ENCODE peak calls at places on chromosomes 2 and 18, in eight cellular contexts. Z, V, M, E, P, S, L and B are unnamed samples.

GRCh38 chr18:22563098-22563707 is 145.5 kb upstream of the CTAGE1 start:
- DNase-seq in V (no peak), S (no peak), M (no peak), Z (peak), L (peak), P (no peak), E (peak), B (peak)

GRCh38 chr2:126894082-126894481 is 4.6 kb upstream of the TEX51 start:
- DNase-seq in V (no peak), M (no peak), S (no peak), Z (no peak), E (no peak), L (no peak), P (no peak), B (no peak)

GRCh38 chr2:237020086-237020485 is 65.6 kb upstream of the COPS8 start:
- DNase-seq in M (no peak), V (no peak), E (no peak), L (no peak), P (no peak), S (no peak), Z (no peak), B (no peak)

GRCh38 chr2:146489386-146489785 is 1355.4 kb upstream of the ACVR2A start:
- DNase-seq in Z (no peak), P (no peak), M (no peak), V (no peak), L (no peak), S (no peak), E (no peak), B (no peak)

GRCh38 chr18:23515911-23516546 is 12.7 kb downstream of the RMC1 start:
- DNase-seq in S (peak), V (peak), L (peak), E (peak), M (peak), P (peak), Z (peak), B (peak)

GRCh38 chr18:5104246-5104645 is 92.8 kb downstream of the AKAIN1 start:
- DNase-seq in P (no peak), Z (no peak), S (no peak), L (no peak), V (no peak), E (no peak), M (no peak), B (no peak)

GRCh38 chr2:117956036-117956791 is 57.7 kb downstream of the CCDC93 start:
- DNase-seq in V (no peak), E (no peak), P (no peak), L (no peak), Z (no peak), M (no peak), S (no peak), B (no peak)

GRCh38 chr2:223674998-223675609 is 72.9 kb upstream of the SCG2 start:
- DNase-seq in L (peak), E (no peak), V (no peak), M (no peak), S (no peak), P (no peak), Z (peak), B (peak)

GRCh38 chr2:57497489-57498096 is 549.0 kb upstream of the VRK2 start:
- DNase-seq in E (peak), P (no peak), V (no peak), M (peak), S (peak), L (peak), Z (peak), B (peak)

GRCh38 chr18:8537400-8537799 is 71.8 kb upstream of the RAB12 start:
- DNase-seq in Z (no peak), P (no peak), E (no peak), S (no peak), V (no peak), L (no peak), M (no peak), B (no peak)

GRCh38 chr2:50018938-50019337 is 864.6 kb upstream of the FSHR start:
- DNase-seq in V (no peak), P (no peak), E (no peak), M (no peak), L (no peak), Z (no peak), S (no peak), B (no peak)

GRCh38 chr2:194182888-194183287 is 1474.1 kb upstream of the SLC39A10 start:
- DNase-seq in Z (no peak), P (no peak), M (no peak), S (no peak), V (no peak), E (no peak), L (no peak), B (no peak)

GRCh38 chr2:113854970-113855740 is 34.7 kb upstream of the ACTR3 start:
- DNase-seq in Z (no peak), V (no peak), E (no peak), M (no peak), P (no peak), L (no peak), S (no peak), B (no peak)

GRCh38 chr2:29314816-29315571 is 199.8 kb downstream of the CLIP4 start:
- DNase-seq in P (no peak), L (no peak), M (no peak), Z (no peak), E (no peak), S (no peak), V (peak), B (peak)

GRCh38 chr18:10453885-10454772 is at the start of gene APCDD1:
- DNase-seq in P (peak), M (peak), L (peak), E (peak), V (no peak), Z (peak), S (peak), B (no peak)

GRCh38 chr18:10114727-10115463 is 201.1 kb downstream of the VAPA start:
- DNase-seq in E (no peak), V (no peak), Z (no peak), P (no peak), L (no peak), S (no peak), M (no peak), B (no peak)

GRCh38 chr2:18924905-18925691 is 335.7 kb upstream of the NT5C1B start:
- DNase-seq in M (no peak), P (no peak), L (no peak), E (no peak), S (no peak), V (no peak), Z (no peak), B (no peak)

GRCh38 chr2:231685349-231686191 is 22.8 kb upstream of the PTMA start:
- DNase-seq in E (no peak), L (no peak), M (no peak), V (no peak), P (no peak), S (no peak), Z (peak), B (peak)

GRCh38 chr18:52442686-52443085 is 102.7 kb downstream of the DCC start:
- DNase-seq in Z (no peak), L (no peak), M (no peak), V (no peak), E (no peak), S (no peak), P (no peak), B (no peak)

GRCh38 chr2:19138264-19138825 is 220.1 kb downstream of the OSR1 start:
- DNase-seq in L (no peak), S (no peak), P (no peak), Z (no peak), V (no peak), E (no peak), M (no peak), B (no peak)

GRCh38 chr2:9174771-9175441 is 31.7 kb upstream of the ASAP2 start:
- DNase-seq in L (no peak), V (no peak), P (no peak), M (no peak), Z (no peak), S (no peak), E (no peak), B (no peak)

GRCh38 chr2:46878886-46879285 is 36.7 kb downstream of the MCFD2 start:
- DNase-seq in S (no peak), E (no peak), P (no peak), V (no peak), Z (peak), L (no peak), M (no peak), B (no peak)

GRCh38 chr2:46876741-46877384 is 38.7 kb downstream of the MCFD2 start:
- DNase-seq in L (no peak), E (peak), S (no peak), M (no peak), V (no peak), Z (peak), P (no peak), B (no peak)

GRCh38 chr2:46877619-46878113 is 37.9 kb downstream of the MCFD2 start:
- DNase-seq in Z (no peak), E (no peak), S (no peak), V (no peak), P (no peak), M (no peak), L (no peak), B (no peak)

GRCh38 chr2:46878240-46878877 is 37.2 kb downstream of the MCFD2 start:
- DNase-seq in P (no peak), L (no peak), E (no peak), Z (no peak), M (no peak), S (no peak), V (no peak), B (no peak)

GRCh38 chr2:46879511-46879910 is 36.1 kb downstream of the MCFD2 start:
- DNase-seq in M (no peak), V (no peak), Z (no peak), L (no peak), S (no peak), E (no peak), P (no peak), B (no peak)
- TF ChIP-seq CTCF in M (no peak), V (no peak), Z (no peak), L (no peak), S (no peak), E (no peak), P (no peak), B (no peak)

GRCh38 chr2:31388736-31389135 is 25.8 kb downstream of the XDH start:
- DNase-seq in Z (no peak), V (no peak), M (no peak), E (no peak), S (no peak), P (no peak), L (no peak), B (no peak)

GRCh38 chr2:31384771-31385276 is 29.7 kb downstream of the XDH start:
- DNase-seq in V (no peak), S (no peak), Z (no peak), L (no peak), E (no peak), P (no peak), M (no peak), B (no peak)

GRCh38 chr2:31387850-31388249 is 26.7 kb downstream of the XDH start:
- DNase-seq in E (no peak), Z (no peak), V (no peak), S (no peak), L (no peak), M (no peak), P (no peak), B (no peak)

GRCh38 chr2:31386172-31386571 is 28.4 kb downstream of the XDH start:
- DNase-seq in P (no peak), E (no peak), V (no peak), L (no peak), Z (no peak), S (no peak), M (no peak), B (no peak)

DNA sequence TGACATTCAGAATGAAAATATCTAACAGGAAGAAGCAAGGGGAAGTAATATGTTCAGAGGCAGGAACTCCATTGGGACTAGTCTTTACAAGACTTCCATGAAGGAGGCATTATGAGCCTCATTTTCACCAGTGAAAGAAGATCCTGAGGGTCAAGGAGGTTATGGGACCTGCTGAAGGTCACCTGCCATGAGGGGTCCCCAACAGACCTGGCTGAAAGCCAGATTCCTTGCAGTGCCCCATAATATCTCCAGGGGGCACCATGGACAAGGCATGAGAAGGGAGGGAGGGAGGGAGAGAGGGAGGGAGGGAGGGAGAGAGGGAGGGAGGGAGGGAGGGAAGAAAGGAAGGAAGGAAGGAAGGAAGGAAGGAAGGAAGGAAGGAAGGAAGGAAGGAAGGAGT is 27.9 kb downstream of the XDH start:
- DNase-seq in M (no peak), S (no peak), P (no peak), E (no peak), Z (peak), V (no peak), L (no peak), B (no peak)
- TF ChIP-seq CTCF in M (no peak), S (no peak), P (no peak), E (no peak), Z (peak), V (no peak), L (no peak), B (no peak)

DNA sequence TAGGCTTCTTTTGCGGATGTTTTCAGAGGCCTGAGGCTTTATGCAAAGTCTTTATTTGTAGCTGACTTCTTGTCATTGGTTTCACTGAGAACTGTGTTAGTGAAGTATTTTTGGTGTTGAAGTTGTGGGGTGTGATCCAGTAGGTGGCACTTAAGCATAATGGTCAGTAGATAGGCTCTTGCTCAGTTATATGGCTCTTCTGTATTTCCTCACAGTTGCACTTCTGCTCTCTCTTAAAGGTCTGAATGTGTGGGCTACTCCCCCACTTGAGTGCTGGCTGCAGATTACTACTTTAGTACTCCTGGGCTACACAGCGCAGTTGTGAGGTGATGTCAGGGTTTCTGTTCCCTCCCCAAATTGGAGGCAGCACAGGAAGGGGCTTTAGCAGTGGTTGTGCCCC is 133.8 kb upstream of the SCN7A start:
- DNase-seq in E (no peak), Z (no peak), P (no peak), M (no peak), V (no peak), S (no peak), L (no peak), B (no peak)
- TF ChIP-seq CTCF in E (no peak), Z (no peak), P (no peak), M (no peak), V (no peak), S (no peak), L (no peak), B (no peak)

GRCh38 chr2:20592106-20593071 is 58.5 kb downstream of the HS1BP3 start:
- DNase-seq in S (peak), M (no peak), Z (no peak), L (no peak), E (no peak), P (peak), V (no peak), B (no peak)
- TF ChIP-seq CTCF in S (no peak), M (no peak), Z (no peak), L (no peak), E (no peak), P (no peak), V (no peak), B (no peak)

GRCh38 chr2:106596844-106597243 is 109.7 kb downstream of the CD8B2 start:
- DNase-seq in P (no peak), S (no peak), E (no peak), Z (no peak), M (no peak), L (no peak), V (no peak), B (no peak)
- TF ChIP-seq CTCF in P (no peak), S (no peak), E (peak), Z (peak), M (peak), L (no peak), V (peak), B (peak)

GRCh38 chr2:226730487-226730886 is 69.1 kb downstream of the IRS1 start:
- DNase-seq in V (no peak), E (no peak), S (no peak), L (no peak), Z (peak), M (no peak), P (peak), B (no peak)
- TF ChIP-seq CTCF in V (no peak), E (no peak), S (no peak), L (no peak), Z (peak), M (no peak), P (peak), B (no peak)

DNA sequence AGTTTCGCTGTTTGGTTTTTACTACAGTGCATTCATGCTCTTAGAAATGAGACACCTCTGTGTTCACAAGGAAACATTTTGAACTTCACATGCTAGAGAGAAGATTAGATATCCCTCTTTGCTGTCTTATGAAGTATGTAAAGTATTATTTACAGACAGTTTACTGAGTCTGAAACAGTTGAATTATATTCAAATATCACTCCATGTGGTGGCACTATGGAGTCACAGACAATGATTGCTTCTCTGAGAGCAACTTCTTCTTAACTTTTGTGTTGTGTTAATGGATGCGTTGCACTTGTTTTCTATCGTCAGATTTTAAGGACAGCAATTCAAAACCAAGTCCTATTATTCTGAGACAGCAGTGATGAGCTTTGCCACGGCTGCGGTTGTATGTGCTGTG is 823.6 kb downstream of the GALR1 start:
- DNase-seq in M (no peak), Z (no peak), P (no peak), S (no peak), L (no peak), E (no peak), V (no peak), B (no peak)
- TF ChIP-seq CTCF in M (no peak), Z (no peak), P (no peak), S (no peak), L (no peak), E (no peak), V (no peak), B (no peak)

GRCh38 chr2:182831912-182832311 is 34.5 kb downstream of the FRZB start:
- DNase-seq in M (no peak), E (no peak), P (no peak), V (no peak), L (no peak), S (no peak), Z (no peak), B (no peak)
- TF ChIP-seq CTCF in M (no peak), E (no peak), P (no peak), V (no peak), L (no peak), S (no peak), Z (no peak), B (no peak)